ENCODE peak calls at places on chromosomes 16 and 17, in five cellular contexts. D is lower leg skin, P is thoracic aorta, G is prostate gland, X is Calu3. B is an unnamed sample.

GRCh38 chr16:12697437-12697836 is 106.2 kb downstream of the CPPED1 start:
- DNase-seq in X (no peak), D (no peak), P (no peak), G (no peak), B (no peak)

GRCh38 chr17:75371339-75371738 is 34.1 kb downstream of the GRB2 start:
- DNase-seq in D (no peak), P (no peak), G (no peak), X (no peak), B (no peak)

GRCh38 chr17:79202476-79202875 is 127.9 kb downstream of the ENGASE start:
- DNase-seq in G (no peak), D (no peak), P (no peak), X (no peak), B (no peak)

GRCh38 chr16:46691720-46692119 is 2.3 kb downstream of the ORC6 start:
- DNase-seq in P (no peak), D (no peak), X (no peak), G (no peak), B (no peak)

GRCh38 chr16:14354561-14355351 is 275.3 kb downstream of the PARN start:
- DNase-seq in P (no peak), D (no peak), X (no peak), G (no peak), B (no peak)

GRCh38 chr17:12620200-12620720 is 45.4 kb upstream of the MYOCD start:
- DNase-seq in P (no peak), D (no peak), X (no peak), G (no peak), B (no peak)

GRCh38 chr16:67372664-67373063 is 20.6 kb downstream of the TPPP3 start:
- DNase-seq in D (no peak), G (no peak), P (no peak), X (no peak), B (no peak)

GRCh38 chr16:50599494-50599893 is 51.3 kb downstream of the NKD1 start:
- DNase-seq in P (no peak), X (no peak), G (no peak), D (no peak), B (no peak)

GRCh38 chr16:84368327-84368996 is at the start of gene ATP2C2:
- DNase-seq in D (no peak), P (no peak), X (peak), G (peak), B (peak)

GRCh38 chr17:76562734-76563148 is 22.9 kb downstream of the PRCD start:
- DNase-seq in P (no peak), D (no peak), X (no peak), G (no peak), B (no peak)

GRCh38 chr16:19472487-19472886 is 49.4 kb downstream of the GDE1 start:
- DNase-seq in P (no peak), X (no peak), D (no peak), G (no peak), B (no peak)

GRCh38 chr16:1612320-1613111 is at the start of gene CRAMP1:
- DNase-seq in G (no peak), D (peak), P (no peak), X (peak), B (peak)

GRCh38 chr17:64393000-64393402 is 2.3 kb upstream of the PECAM1 start:
- DNase-seq in X (no peak), G (no peak), P (no peak), D (no peak), B (no peak)

GRCh38 chr16:66058181-66058580 is 308.3 kb upstream of the CDH5 start:
- DNase-seq in X (no peak), P (no peak), G (no peak), D (no peak), B (no peak)

GRCh38 chr17:80182845-80183223 is 13.0 kb downstream of the CARD14 start:
- DNase-seq in P (no peak), G (no peak), X (no peak), D (no peak), B (no peak)

GRCh38 chr16:74736531-74737157 is 36.0 kb upstream of the MLKL start:
- DNase-seq in P (no peak), G (no peak), D (no peak), X (no peak), B (no peak)

GRCh38 chr17:7336240-7337175 is at the start of gene ACAP1:
- DNase-seq in X (no peak), P (no peak), D (no peak), G (no peak), B (no peak)

GRCh38 chr17:75842963-75843576 is 1.1 kb downstream of the UNC13D start:
- DNase-seq in G (no peak), P (no peak), X (no peak), D (no peak), B (no peak)

GRCh38 chr16:11102523-11102898 is 153.5 kb downstream of the SOCS1 start:
- DNase-seq in P (no peak), G (no peak), D (no peak), X (no peak), B (no peak)

GRCh38 chr16:11101695-11102522 is 154.1 kb downstream of the SOCS1 start:
- DNase-seq in X (no peak), P (no peak), D (no peak), G (no peak), B (peak)

GRCh38 chr16:11105038-11105903 is 150.7 kb downstream of the SOCS1 start:
- DNase-seq in G (peak), D (peak), X (no peak), P (no peak), B (peak)

GRCh38 chr16:11106726-11107125 is 149.3 kb downstream of the SOCS1 start:
- DNase-seq in X (no peak), G (no peak), P (no peak), D (no peak), B (no peak)

GRCh38 chr16:11104168-11105037 is 151.6 kb downstream of the SOCS1 start:
- DNase-seq in G (no peak), P (no peak), D (no peak), X (no peak), B (no peak)
- TF ChIP-seq CTCF in G (no peak), P (no peak), D (no peak), X (no peak), B (no peak)

GRCh38 chr16:31077592-31078199 is 3.5 kb downstream of the ZNF646 start:
- DNase-seq in D (no peak), P (no peak), G (no peak), X (no peak), B (no peak)
- TF ChIP-seq CTCF in D (no peak), P (no peak), G (no peak), X (no peak), B (no peak)

GRCh38 chr16:57471209-57471608 is 8.7 kb downstream of the POLR2C start:
- DNase-seq in G (no peak), P (no peak), X (no peak), D (no peak), B (no peak)

GRCh38 chr16:57473906-57474305 is 11.4 kb downstream of the POLR2C start:
- DNase-seq in X (no peak), G (no peak), D (no peak), P (no peak), B (no peak)

GRCh38 chr16:57471852-57472664 is 9.6 kb downstream of the POLR2C start:
- DNase-seq in P (no peak), D (no peak), X (peak), G (no peak), B (peak)

GRCh38 chr16:57473176-57473840 is 10.8 kb downstream of the POLR2C start:
- DNase-seq in G (no peak), X (no peak), D (no peak), P (no peak), B (no peak)

DNA sequence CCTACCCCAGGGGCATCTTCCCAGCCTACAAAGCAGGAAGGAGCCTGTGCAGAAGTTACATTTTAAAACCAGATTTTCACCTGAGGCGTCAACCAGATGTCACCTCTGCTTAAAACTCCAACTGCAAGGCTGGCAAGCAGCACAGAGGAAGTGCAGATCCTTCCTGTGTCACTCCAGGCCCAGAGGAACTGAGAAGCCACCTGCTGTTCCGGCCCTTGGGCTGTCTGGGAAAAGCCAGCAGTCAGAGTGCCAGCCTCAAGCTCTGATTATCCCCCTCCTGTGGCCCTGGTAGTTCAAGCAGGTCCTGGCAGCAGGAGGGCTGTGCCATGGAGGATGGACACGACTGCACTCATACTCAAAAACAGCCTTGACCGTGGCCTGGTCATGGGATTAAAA is 10.2 kb downstream of the POLR2C start:
- DNase-seq in D (no peak), G (no peak), P (no peak), X (no peak), B (no peak)
- TF ChIP-seq CTCF in D (no peak), G (no peak), P (no peak), X (no peak), B (no peak)

GRCh38 chr17:44745301-44745700 is 13.5 kb upstream of the ADAM11 start:
- DNase-seq in G (no peak), P (no peak), D (no peak), X (no peak), B (no peak)
- TF ChIP-seq CTCF in G (no peak), P (no peak), D (no peak), X (no peak), B (no peak)

GRCh38 chr16:81427245-81427644 is 17.4 kb upstream of the CMIP start:
- DNase-seq in X (no peak), D (no peak), P (no peak), G (no peak), B (no peak)

GRCh38 chr16:81432899-81433560 is 11.6 kb upstream of the CMIP start:
- DNase-seq in G (no peak), X (no peak), D (no peak), P (no peak), B (no peak)

GRCh38 chr16:81429045-81429521 is 15.5 kb upstream of the CMIP start:
- DNase-seq in P (no peak), G (no peak), D (no peak), X (peak), B (peak)

GRCh38 chr16:81435567-81435966 is 9.0 kb upstream of the CMIP start:
- DNase-seq in G (no peak), D (no peak), P (no peak), X (no peak), B (no peak)

GRCh38 chr16:81431554-81432353 is 12.9 kb upstream of the CMIP start:
- DNase-seq in D (peak), P (no peak), G (no peak), X (no peak), B (peak)
- TF ChIP-seq CTCF in D (no peak), P (no peak), G (no peak), X (no peak), B (no peak)

GRCh38 chr16:24535827-24536226 is 3.5 kb upstream of the RBBP6 start:
- DNase-seq in G (no peak), D (no peak), P (no peak), X (peak), B (no peak)
- TF ChIP-seq CTCF in G (no peak), D (no peak), P (no peak), X (peak), B (no peak)

GRCh38 chr17:10117085-10117484 is 81.3 kb downstream of the GAS7 start:
- DNase-seq in D (no peak), G (no peak), X (no peak), P (no peak), B (no peak)
- TF ChIP-seq CTCF in D (no peak), G (no peak), X (no peak), P (no peak), B (no peak)

GRCh38 chr17:56257075-56257474 is 103.8 kb downstream of the ANKFN1 start:
- DNase-seq in P (no peak), X (no peak), D (no peak), G (no peak), B (no peak)
- TF ChIP-seq CTCF in P (no peak), X (no peak), D (no peak), G (no peak), B (no peak)

GRCh38 chr17:82931696-82932060 is 91.9 kb upstream of the ZNF750 start:
- DNase-seq in P (no peak), G (no peak), X (no peak), D (peak), B (peak)

GRCh38 chr17:82935944-82936767 is 96.3 kb upstream of the ZNF750 start:
- DNase-seq in X (no peak), G (no peak), P (no peak), D (no peak), B (no peak)

GRCh38 chr17:82933006-82933310 is 93.1 kb upstream of the ZNF750 start:
- DNase-seq in D (no peak), X (no peak), P (no peak), G (no peak), B (peak)

GRCh38 chr17:82932146-82933005 is 92.6 kb upstream of the ZNF750 start:
- DNase-seq in P (no peak), G (no peak), D (no peak), X (no peak), B (no peak)

DNA sequence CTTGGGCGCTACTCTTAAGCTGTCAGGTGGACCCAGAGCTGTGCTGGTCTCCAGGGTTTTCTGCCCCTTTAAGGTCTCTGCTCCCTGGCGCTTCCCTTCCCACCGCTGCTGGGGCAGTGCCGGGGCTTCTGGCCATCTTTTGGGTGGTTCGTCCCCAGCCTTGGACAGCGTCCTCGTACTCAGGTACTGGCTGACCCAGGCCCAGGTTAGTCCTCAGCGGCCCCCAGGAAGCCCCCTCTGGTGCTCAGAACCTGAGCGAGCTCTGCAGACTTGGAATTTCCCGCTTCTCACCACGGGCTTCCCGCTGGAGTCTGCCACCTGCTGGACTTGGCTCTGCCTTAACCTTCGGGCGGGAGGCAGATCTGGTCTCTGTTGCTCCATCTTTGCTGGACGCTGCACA is 94.1 kb upstream of the ZNF750 start:
- DNase-seq in G (no peak), X (no peak), P (no peak), D (no peak), B (peak)
- TF ChIP-seq CTCF in G (no peak), X (no peak), P (no peak), D (no peak), B (no peak)

B was measured in body of pancreas.